ENCODE peak calls at places on chromosomes 7 and 10, in seven cellular contexts. H is H9, E is IMR-90, X is mesendoderm, U is trophoblast cell, T is mesenchymal stem cell, D is H1. R is an unnamed sample.

GRCh38 chr10:97822261-97822687 is 27.4 kb upstream of the GOLGA7B start:
- DNase-seq in H (no peak), E (no peak), X (no peak), U (no peak), T (no peak), D (no peak), R (no peak)

GRCh38 chr10:58322072-58322834 is 12.6 kb upstream of the UBE2D1 start:
- DNase-seq in H (no peak), E (peak), X (no peak), U (peak), T (peak), D (no peak), R (no peak)

GRCh38 chr10:93938140-93938539 is 44.4 kb downstream of the SLC35G1 start:
- DNase-seq in H (no peak), E (no peak), X (no peak), U (no peak), T (no peak), D (no peak), R (no peak)

GRCh38 chr10:89657302-89657701 is 12.3 kb upstream of the PANK1 start:
- DNase-seq in H (no peak), E (no peak), X (no peak), U (no peak), T (no peak), D (no peak), R (no peak)

GRCh38 chr7:50475340-50475739 is 25.2 kb upstream of the FIGNL1 start:
- DNase-seq in H (no peak), E (no peak), X (peak), U (no peak), T (no peak), D (no peak), R (no peak)

GRCh38 chr7:17099083-17099973 is 199.1 kb upstream of the AHR start:
- DNase-seq in H (no peak), E (no peak), X (peak), U (peak), T (peak), D (no peak), R (no peak)

GRCh38 chr10:44180321-44181154 is 204.4 kb downstream of the CXCL12 start:
- DNase-seq in H (no peak), E (peak), X (peak), U (peak), T (peak), D (no peak), R (no peak)

GRCh38 chr10:44888861-44889260 is 22.3 kb upstream of the TMEM72 start:
- DNase-seq in H (no peak), E (no peak), X (no peak), U (no peak), T (no peak), D (no peak), R (no peak)

GRCh38 chr10:84076047-84076388 is 63.3 kb upstream of the GHITM start:
- DNase-seq in H (no peak), E (peak), X (peak), U (peak), T (peak), D (no peak), R (no peak)

GRCh38 chr10:72087392-72087968 is 871 bp downstream of the SPOCK2 start:
- DNase-seq in H (peak), E (no peak), X (no peak), U (no peak), T (no peak), D (peak), R (no peak)

GRCh38 chr7:123748171-123748733 is 551 bp downstream of the WASL start:
- DNase-seq in H (peak), E (peak), X (peak), U (peak), T (peak), D (peak), R (peak)

GRCh38 chr10:45599021-45599603 is 73.5 kb downstream of the ZFAND4 start:
- DNase-seq in H (no peak), E (no peak), X (peak), U (no peak), T (peak), D (no peak), R (no peak)

GRCh38 chr7:100827330-100828226 is at the start of gene EPHB4:
- DNase-seq in H (peak), E (peak), X (peak), U (peak), T (peak), D (peak), R (peak)

GRCh38 chr7:92750440-92750839 is 85.9 kb downstream of the CDK6 start:
- DNase-seq in H (no peak), E (peak), X (no peak), U (peak), T (peak), D (no peak), R (no peak)

GRCh38 chr10:23065549-23065948 is 29.8 kb upstream of the MSRB2 start:
- DNase-seq in H (no peak), E (peak), X (no peak), U (peak), T (no peak), D (peak), R (no peak)

GRCh38 chr10:84296071-84296981 is 32.1 kb upstream of the CCSER2 start:
- DNase-seq in H (peak), E (peak), X (no peak), U (peak), T (peak), D (no peak), R (no peak)

GRCh38 chr7:142519077-142519789 is 230.0 kb upstream of the PRSS1 start:
- DNase-seq in H (no peak), E (peak), X (peak), U (no peak), T (no peak), D (no peak), R (no peak)

GRCh38 chr7:99242667-99243066 is 30.0 kb upstream of the MYH16 start:
- DNase-seq in H (no peak), E (no peak), X (no peak), U (no peak), T (no peak), D (no peak), R (no peak)

GRCh38 chr10:49610015-49610734 is at the start of gene SLC18A3:
- DNase-seq in H (peak), E (no peak), X (no peak), U (no peak), T (no peak), D (peak), R (no peak)

GRCh38 chr7:95608344-95609173 is 12.2 kb upstream of the PDK4 start:
- DNase-seq in H (peak), E (peak), X (peak), U (peak), T (peak), D (no peak), R (peak)

GRCh38 chr7:84647797-84648762 is 453.5 kb upstream of the SEMA3A start:
- DNase-seq in H (no peak), E (peak), X (peak), U (peak), T (peak), D (no peak), R (no peak)

GRCh38 chr7:131931368-131931767 is 374.9 kb upstream of the PODXL start:
- DNase-seq in H (no peak), E (peak), X (peak), U (peak), T (no peak), D (no peak), R (no peak)

GRCh38 chr10:43233601-43234430 is 33.0 kb downstream of the RASGEF1A start:
- DNase-seq in H (peak), E (no peak), X (no peak), U (no peak), T (no peak), D (no peak), R (no peak)

GRCh38 chr10:110508806-110509544 is 11.3 kb downstream of the DUSP5 start:
- DNase-seq in H (no peak), E (no peak), X (no peak), U (no peak), T (no peak), D (no peak), R (no peak)

GRCh38 chr10:86756511-86757109 is at the start of gene BMPR1A:
- DNase-seq in H (peak), E (peak), X (peak), U (peak), T (no peak), D (no peak), R (peak)

GRCh38 chr7:7183833-7184463 is 1.6 kb downstream of the C1GALT1 start:
- DNase-seq in H (no peak), E (no peak), X (no peak), U (peak), T (peak), D (no peak), R (no peak)

GRCh38 chr10:12419279-12419847 is 70.0 kb downstream of the CAMK1D start:
- DNase-seq in H (no peak), E (peak), X (no peak), U (peak), T (peak), D (no peak), R (no peak)

GRCh38 chr7:136064098-136064497 is 86.9 kb upstream of the MTPN start:
- DNase-seq in H (no peak), E (no peak), X (no peak), U (no peak), T (peak), D (no peak), R (no peak)

GRCh38 chr7:111083423-111083822 is 7.5 kb upstream of the LRRN3 start:
- DNase-seq in H (no peak), E (peak), X (no peak), U (peak), T (peak), D (no peak), R (no peak)

GRCh38 chr7:98678215-98678614 is 61.1 kb downstream of the NPTX2 start:
- DNase-seq in H (no peak), E (no peak), X (no peak), U (no peak), T (no peak), D (no peak), R (no peak)

GRCh38 chr7:30468791-30469190 is 9.8 kb downstream of the NOD1 start:
- DNase-seq in H (no peak), E (peak), X (no peak), U (no peak), T (no peak), D (no peak), R (no peak)

GRCh38 chr7:82722946-82723345 is 279.4 kb upstream of the CACNA2D1 start:
- DNase-seq in H (no peak), E (no peak), X (peak), U (no peak), T (no peak), D (no peak), R (no peak)

GRCh38 chr10:22308390-22308789 is 7.8 kb upstream of the COMMD3 start:
- DNase-seq in H (no peak), E (peak), X (no peak), U (no peak), T (peak), D (no peak), R (no peak)

GRCh38 chr7:158366916-158367633 is 220.5 kb downstream of the PTPRN2 start:
- DNase-seq in H (no peak), E (no peak), X (no peak), U (no peak), T (no peak), D (no peak), R (no peak)

GRCh38 chr10:71963351-71963755 is 842 bp upstream of the CHST3 start:
- DNase-seq in H (no peak), E (no peak), X (peak), U (no peak), T (no peak), D (peak), R (no peak)

GRCh38 chr10:89235073-89235798 is 16.3 kb downstream of the LIPA start:
- DNase-seq in H (no peak), E (no peak), X (no peak), U (peak), T (no peak), D (no peak), R (no peak)

GRCh38 chr7:13920053-13920697 is 69.3 kb downstream of the ETV1 start:
- DNase-seq in H (no peak), E (peak), X (peak), U (peak), T (peak), D (no peak), R (peak)

GRCh38 chr7:134513169-134513752 is 14.1 kb upstream of the AKR1B10 start:
- DNase-seq in H (peak), E (peak), X (peak), U (peak), T (peak), D (peak), R (peak)

GRCh38 chr10:921471-922414 is 9.8 kb downstream of the LARP4B start:
- DNase-seq in H (no peak), E (peak), X (no peak), U (peak), T (peak), D (no peak), R (no peak)

GRCh38 chr10:101896466-101896865 is 52.9 kb upstream of the KCNIP2 start:
- DNase-seq in H (no peak), E (peak), X (no peak), U (no peak), T (no peak), D (no peak), R (no peak)
- H3K23ac ChIP-seq in H (no peak), E (no peak), X (no peak), U (no peak), T (no peak), D (no peak), R (no peak)

GRCh38 chr10:127149613-127150081 is 46.7 kb downstream of the INSYN2A start:
- DNase-seq in H (peak), E (peak), X (peak), U (no peak), T (no peak), D (no peak), R (no peak)
- H3K23ac ChIP-seq in H (no peak), E (peak), X (no peak), U (no peak), T (no peak), D (no peak), R (no peak)

GRCh38 chr7:156460861-156461632 is 179.5 kb upstream of the RNF32 start:
- DNase-seq in H (no peak), E (no peak), X (no peak), U (no peak), T (no peak), D (no peak), R (no peak)
- H3K23ac ChIP-seq in H (no peak), E (no peak), X (no peak), U (no peak), T (no peak), D (no peak), R (no peak)

GRCh38 chr10:68010426-68010825 is 64.7 kb downstream of the HERC4 start:
- DNase-seq in H (no peak), E (no peak), X (no peak), U (no peak), T (no peak), D (no peak), R (no peak)
- H3K23ac ChIP-seq in H (no peak), E (no peak), X (no peak), U (no peak), T (no peak), D (no peak), R (no peak)

GRCh38 chr7:24365606-24366005 is 81.6 kb downstream of the NPY start:
- DNase-seq in H (no peak), E (no peak), X (no peak), U (no peak), T (no peak), D (no peak), R (no peak)

GRCh38 chr7:24361001-24361400 is 77.0 kb downstream of the NPY start:
- DNase-seq in H (no peak), E (no peak), X (no peak), U (no peak), T (no peak), D (no peak), R (no peak)

GRCh38 chr7:24368161-24368560 is 84.2 kb downstream of the NPY start:
- DNase-seq in H (no peak), E (no peak), X (no peak), U (no peak), T (no peak), D (no peak), R (no peak)

GRCh38 chr7:24370541-24370940 is 86.6 kb downstream of the NPY start:
- DNase-seq in H (no peak), E (no peak), X (no peak), U (no peak), T (no peak), D (no peak), R (no peak)

DNA sequence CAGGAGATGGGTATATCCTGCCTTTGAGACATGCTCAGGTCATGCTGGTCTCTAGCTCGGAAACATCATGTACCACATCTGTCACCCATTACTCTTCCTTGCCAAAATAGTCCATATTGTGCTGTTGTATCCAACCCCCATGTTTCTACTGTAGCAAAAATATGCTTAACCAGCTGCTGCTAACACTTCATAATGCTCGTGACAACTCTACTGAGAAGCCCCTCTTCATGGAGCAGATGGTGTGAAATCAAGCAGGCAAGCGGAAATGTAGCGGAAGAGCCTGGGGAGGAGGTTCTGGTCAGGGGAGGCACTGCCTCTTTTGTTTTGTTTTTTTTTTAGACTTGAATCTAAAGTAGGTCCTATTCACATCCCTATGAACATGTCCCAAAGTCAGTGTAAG is 82.9 kb downstream of the NPY start:
- DNase-seq in H (no peak), E (no peak), X (no peak), U (no peak), T (no peak), D (no peak), R (no peak)
- H3K23ac ChIP-seq in H (no peak), E (no peak), X (no peak), U (no peak), T (no peak), D (no peak), R (no peak)

DNA sequence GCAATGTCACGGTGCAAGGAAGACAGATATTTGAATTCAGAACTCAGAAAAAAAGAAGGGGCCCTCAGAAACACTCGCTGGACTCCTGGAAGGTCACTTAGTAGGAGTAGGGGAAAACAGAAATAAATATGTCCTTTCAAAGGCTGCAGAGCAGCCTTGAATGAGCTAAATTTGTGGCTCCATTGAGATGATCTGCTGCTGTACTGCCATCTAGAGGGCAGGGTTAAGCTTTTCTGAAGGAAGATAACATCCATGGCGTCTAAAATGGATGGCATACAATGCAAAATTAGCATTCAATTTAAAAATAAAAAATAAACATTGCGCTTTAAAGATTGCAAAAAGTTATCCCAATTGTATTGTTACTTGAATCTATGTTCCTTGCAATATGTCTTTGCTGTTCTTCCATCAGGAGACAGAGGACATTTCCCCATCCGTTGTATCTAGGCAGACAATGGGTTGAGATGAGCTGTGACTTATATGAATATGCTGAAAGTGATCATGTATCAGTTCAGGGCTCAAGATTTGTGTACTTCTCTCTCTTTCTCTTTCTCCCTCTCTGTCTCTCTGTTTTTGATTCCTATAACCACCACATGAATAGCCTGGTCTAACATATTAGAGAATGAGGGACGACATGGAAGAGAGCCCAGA is 642.2 kb downstream of the SH2D4B start:
- DNase-seq in H (peak), E (peak), X (peak), U (peak), T (peak), D (no peak), R (peak)
- H3K23ac ChIP-seq in H (no peak), E (no peak), X (no peak), U (no peak), T (no peak), D (no peak), R (no peak)

GRCh38 chr7:22979251-22979650 is 34.7 kb downstream of the HYCC1 start:
- DNase-seq in H (no peak), E (no peak), X (no peak), U (peak), T (no peak), D (no peak), R (no peak)

GRCh38 chr7:22985436-22985835 is 28.5 kb downstream of the HYCC1 start:
- DNase-seq in H (no peak), E (no peak), X (no peak), U (peak), T (no peak), D (no peak), R (no peak)

GRCh38 chr7:22980422-22980821 is 33.5 kb downstream of the HYCC1 start:
- DNase-seq in H (no peak), E (peak), X (no peak), U (peak), T (peak), D (no peak), R (no peak)

GRCh38 chr7:22983257-22983855 is 30.6 kb downstream of the HYCC1 start:
- DNase-seq in H (no peak), E (peak), X (peak), U (peak), T (no peak), D (no peak), R (no peak)

DNA sequence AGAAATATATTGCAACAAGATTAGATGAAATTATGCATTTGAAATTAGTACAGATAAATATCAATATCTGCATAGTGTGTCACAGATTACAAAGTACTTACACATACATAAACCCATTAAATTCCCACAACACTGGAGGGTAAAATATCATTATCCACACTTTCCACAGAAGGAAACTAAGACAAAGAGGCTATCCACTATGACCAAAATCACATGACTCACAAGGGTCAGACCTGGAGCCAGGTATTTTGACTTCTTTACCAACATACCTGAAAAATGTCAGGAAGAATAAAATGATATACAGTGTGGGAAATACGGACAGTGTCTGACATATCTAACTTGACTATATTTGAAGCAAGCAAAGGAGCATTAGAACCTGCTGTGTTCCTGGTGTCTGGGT is 34.1 kb downstream of the HYCC1 start:
- DNase-seq in H (no peak), E (no peak), X (no peak), U (peak), T (no peak), D (no peak), R (no peak)
- H3K23ac ChIP-seq in H (no peak), E (peak), X (no peak), U (no peak), T (no peak), D (no peak), R (no peak)

GRCh38 chr10:8581521-8582225 is 527.2 kb downstream of the GATA3 start:
- DNase-seq in H (no peak), E (no peak), X (no peak), U (peak), T (no peak), D (no peak), R (no peak)

GRCh38 chr10:8586504-8586903 is 532.0 kb downstream of the GATA3 start:
- DNase-seq in H (no peak), E (no peak), X (no peak), U (no peak), T (no peak), D (no peak), R (no peak)

GRCh38 chr10:8584666-8585065 is 530.2 kb downstream of the GATA3 start:
- DNase-seq in H (no peak), E (no peak), X (no peak), U (peak), T (no peak), D (no peak), R (no peak)

GRCh38 chr10:8588135-8588534 is 533.6 kb downstream of the GATA3 start:
- DNase-seq in H (no peak), E (no peak), X (peak), U (no peak), T (no peak), D (no peak), R (no peak)

GRCh38 chr10:8583096-8583495 is 528.6 kb downstream of the GATA3 start:
- DNase-seq in H (no peak), E (no peak), X (no peak), U (peak), T (no peak), D (no peak), R (no peak)
- H3K23ac ChIP-seq in H (no peak), E (no peak), X (no peak), U (no peak), T (no peak), D (no peak), R (no peak)

R was measured in neuronal stem cell.